ENCODE peak calls at places on chromosome 19, in four cellular contexts. M is fibroblast of pulmonary artery, B is uterus, J is neural progenitor cell. W is an unnamed sample.

GRCh38 chr19:47022140-47022536 is 2.5 kb downstream of the NPAS1 start:
- DNase-seq in J (no peak), B (no peak), M (no peak), W (no peak)

GRCh38 chr19:30812099-30812684 is 440.0 kb downstream of the ZNF536 start:
- DNase-seq in J (no peak), B (no peak), M (no peak), W (no peak)

GRCh38 chr19:41937976-41938375 is 9.7 kb upstream of the ERFL start:
- DNase-seq in J (no peak), B (no peak), M (no peak), W (no peak)

GRCh38 chr19:28727133-28727834 is 485.7 kb downstream of the UQCRFS1 start:
- DNase-seq in B (no peak), M (peak), J (peak), W (no peak)

GRCh38 chr19:10018219-10018618 is 4.9 kb downstream of the RDH8 start:
- DNase-seq in B (no peak), M (no peak), J (no peak), W (no peak)

GRCh38 chr19:5953034-5953589 is 24.8 kb downstream of the RANBP3 start:
- DNase-seq in J (no peak), B (no peak), M (peak), W (no peak)

GRCh38 chr19:7363225-7363624 is 14.5 kb downstream of the ARHGEF18 start:
- DNase-seq in J (no peak), B (no peak), M (no peak), W (no peak)

GRCh38 chr19:6734096-6734696 is 3.2 kb downstream of the GPR108 start:
- DNase-seq in B (no peak), M (no peak), J (no peak), W (no peak)

GRCh38 chr19:33488826-33489225 is 32.8 kb downstream of the PEPD start:
- DNase-seq in J (no peak), M (no peak), B (no peak), W (no peak)

GRCh38 chr19:2578911-2579677 is 103.2 kb downstream of the GADD45B start:
- DNase-seq in B (peak), J (peak), M (peak), W (peak)

GRCh38 chr19:6766357-6767080 is 716 bp downstream of the SH2D3A start:
- DNase-seq in B (no peak), J (no peak), M (no peak), W (no peak)

GRCh38 chr19:33756177-33756576 is 40.5 kb upstream of the KCTD15 start:
- DNase-seq in B (no peak), J (no peak), M (no peak), W (no peak)

GRCh38 chr19:31408460-31409124 is 59.4 kb upstream of the TSHZ3 start:
- DNase-seq in B (peak), M (peak), J (no peak), W (no peak)

GRCh38 chr19:39412100-39412866 is at the start of gene PLEKHG2:
- DNase-seq in B (peak), J (peak), M (peak), W (peak)

GRCh38 chr19:39413269-39413902 is 917 bp downstream of the PLEKHG2 start:
- DNase-seq in M (peak), B (peak), J (peak), W (peak)

GRCh38 chr19:39415111-39416046 is 2.9 kb downstream of the PLEKHG2 start:
- DNase-seq in J (no peak), M (no peak), B (peak), W (no peak)

GRCh38 chr19:39412867-39413268 is 399 bp downstream of the PLEKHG2 start:
- DNase-seq in M (no peak), J (no peak), B (no peak), W (no peak)

GRCh38 chr19:39413903-39414608 is 1.6 kb downstream of the PLEKHG2 start:
- DNase-seq in B (peak), J (peak), M (no peak), W (peak)
- H3K4me3 ChIP-seq in B (peak), J (peak), M (peak), W (peak)

GRCh38 chr19:799076-799881 is 2.0 kb downstream of the PTBP1 start:
- DNase-seq in J (peak), B (no peak), M (peak), W (peak)
- TF ChIP-seq CTCF in J (no peak), B (no peak), M (peak), W (peak)

GRCh38 chr19:1264801-1265610 is 4.1 kb upstream of the CIRBP start:
- DNase-seq in J (peak), B (peak), M (peak), W (peak)
- H3K4me3 ChIP-seq in J (no peak), B (no peak), M (no peak), W (no peak)

GRCh38 chr19:37362733-37363132 is 8.2 kb upstream of the ZNF527 start:
- DNase-seq in M (peak), B (no peak), J (peak), W (peak)
- TF ChIP-seq CTCF in M (peak), B (no peak), J (peak), W (peak)

GRCh38 chr19:20472854-20473253 is 92.7 kb downstream of the ZNF737 start:
- DNase-seq in J (no peak), M (no peak), B (no peak), W (no peak)
- H3K4me3 ChIP-seq in J (no peak), M (no peak), B (no peak), W (no peak)